ENCODE peak calls at places on chromosomes 13 and 19, in six cellular contexts. One of them, this sample, is unnamed.

GRCh38 chr19:6238256-6238642 is 41.5 kb downstream of the MLLT1 start:
- DNase-seq in HL-60: no peak
- DNase-seq in CD8-positive, alpha-beta T cell: no peak
- DNase-seq in dorsolateral prefrontal cortex: no peak
- DNase-seq in cardiac fibroblast: peak; percentile 58
- DNase-seq in right atrium auricular region: no peak
- DNase-seq in this sample: peak; percentile 64

GRCh38 chr19:41860419-41861097 is 503 bp downstream of the RPS19 start:
- DNase-seq in right atrium auricular region: no peak
- DNase-seq in dorsolateral prefrontal cortex: no peak
- DNase-seq in HL-60: peak; percentile 65
- DNase-seq in cardiac fibroblast: peak; percentile 44
- DNase-seq in CD8-positive, alpha-beta T cell: peak; percentile 43
- DNase-seq in this sample: no peak

GRCh38 chr19:610071-610800 is 20.6 kb downstream of the HCN2 start:
- DNase-seq in right atrium auricular region: no peak
- DNase-seq in dorsolateral prefrontal cortex: no peak
- DNase-seq in HL-60: no peak
- DNase-seq in CD8-positive, alpha-beta T cell: no peak
- DNase-seq in cardiac fibroblast: no peak
- DNase-seq in this sample: no peak

GRCh38 chr19:12495002-12495802 is 10.6 kb upstream of the ZNF709 start:
- DNase-seq in right atrium auricular region: peak; percentile 97
- DNase-seq in cardiac fibroblast: peak; percentile 78
- DNase-seq in dorsolateral prefrontal cortex: peak; percentile 96
- DNase-seq in CD8-positive, alpha-beta T cell: peak; percentile 95
- DNase-seq in HL-60: peak; percentile 10
- DNase-seq in this sample: peak; percentile 78

GRCh38 chr19:14411161-14411560 is 8.0 kb downstream of the DDX39A start:
- DNase-seq in CD8-positive, alpha-beta T cell: no peak
- DNase-seq in HL-60: no peak
- DNase-seq in cardiac fibroblast: no peak
- DNase-seq in right atrium auricular region: no peak
- DNase-seq in dorsolateral prefrontal cortex: no peak
- DNase-seq in this sample: no peak

GRCh38 chr13:36674337-36675212 is 755 bp downstream of the SERTM1 start:
- DNase-seq in dorsolateral prefrontal cortex: no peak
- DNase-seq in right atrium auricular region: no peak
- DNase-seq in CD8-positive, alpha-beta T cell: no peak
- DNase-seq in HL-60: no peak
- DNase-seq in cardiac fibroblast: no peak
- DNase-seq in this sample: no peak

GRCh38 chr19:18667531-18668251 is 15.8 kb upstream of the CRTC1 start:
- DNase-seq in cardiac fibroblast: no peak
- DNase-seq in CD8-positive, alpha-beta T cell: no peak
- DNase-seq in right atrium auricular region: no peak
- DNase-seq in dorsolateral prefrontal cortex: no peak
- DNase-seq in HL-60: no peak
- DNase-seq in this sample: no peak

GRCh38 chr19:54430306-54431254 is 15.3 kb downstream of the TTYH1 start:
- DNase-seq in right atrium auricular region: no peak
- DNase-seq in HL-60: no peak
- DNase-seq in dorsolateral prefrontal cortex: no peak
- DNase-seq in cardiac fibroblast: peak; percentile 46
- DNase-seq in CD8-positive, alpha-beta T cell: peak; percentile 36
- DNase-seq in this sample: peak; percentile 40

GRCh38 chr13:86142080-86142479 is 342.9 kb upstream of the SLITRK6 start:
- DNase-seq in dorsolateral prefrontal cortex: no peak
- DNase-seq in right atrium auricular region: no peak
- DNase-seq in HL-60: no peak
- DNase-seq in CD8-positive, alpha-beta T cell: no peak
- DNase-seq in cardiac fibroblast: no peak
- DNase-seq in this sample: no peak

GRCh38 chr13:19172007-19172646 is 9.5 kb downstream of the TUBA3C start:
- DNase-seq in cardiac fibroblast: no peak
- DNase-seq in CD8-positive, alpha-beta T cell: no peak
- DNase-seq in HL-60: no peak
- DNase-seq in dorsolateral prefrontal cortex: no peak
- DNase-seq in right atrium auricular region: no peak
- DNase-seq in this sample: no peak

GRCh38 chr19:18589380-18590272 is 1.0 kb downstream of the REX1BD start:
- DNase-seq in right atrium auricular region: peak; percentile 74
- DNase-seq in HL-60: no peak
- DNase-seq in CD8-positive, alpha-beta T cell: peak; percentile 46
- DNase-seq in cardiac fibroblast: peak; percentile 66
- DNase-seq in dorsolateral prefrontal cortex: no peak
- DNase-seq in this sample: peak; percentile 66

DNA sequence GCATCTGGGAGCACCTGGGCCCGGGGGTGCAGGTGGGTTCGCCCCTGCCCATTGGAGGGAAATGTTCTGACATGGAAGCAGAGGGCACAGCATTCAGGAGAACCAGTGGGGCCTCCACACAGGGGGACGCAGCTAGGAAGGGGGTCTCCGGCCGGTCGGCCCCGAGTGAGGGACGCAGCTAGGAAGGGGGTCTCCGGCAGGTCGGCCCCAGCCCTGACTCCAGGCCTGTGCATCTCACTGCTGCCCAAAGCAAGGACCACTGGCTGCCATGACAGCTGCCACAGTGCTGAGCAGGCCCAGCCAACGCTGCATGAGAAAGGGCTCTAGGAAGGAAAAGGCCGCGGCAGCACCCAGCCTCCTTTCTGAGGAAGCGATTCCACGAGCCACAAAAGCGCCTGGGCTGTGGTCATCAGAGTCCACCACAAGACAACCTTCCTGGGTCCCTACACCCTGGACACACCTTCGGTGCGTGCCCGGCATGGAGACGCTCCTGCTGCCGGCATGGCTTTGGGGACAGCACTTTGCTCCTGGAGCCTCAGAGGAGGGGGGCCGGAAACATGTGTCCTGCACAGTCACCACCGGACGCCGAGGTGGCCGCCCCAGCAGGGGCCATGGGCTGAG is 9.7 kb downstream of the RASA3 start:
- DNase-seq in right atrium auricular region: no peak
- DNase-seq in dorsolateral prefrontal cortex: no peak
- DNase-seq in CD8-positive, alpha-beta T cell: peak; percentile 10
- DNase-seq in HL-60: no peak
- DNase-seq in cardiac fibroblast: no peak
- DNase-seq in this sample: no peak
- H3K4me3 ChIP-seq in right atrium auricular region: no peak overlapping the region
- H3K4me3 ChIP-seq in dorsolateral prefrontal cortex: no peak overlapping the region
- H3K4me3 ChIP-seq in CD8-positive, alpha-beta T cell: peak overlapping the region; percentile 25
- H3K4me3 ChIP-seq in HL-60: no peak overlapping the region
- H3K4me3 ChIP-seq in cardiac fibroblast: no peak overlapping the region
- H3K4me3 ChIP-seq in this sample: no peak overlapping the region

DNA sequence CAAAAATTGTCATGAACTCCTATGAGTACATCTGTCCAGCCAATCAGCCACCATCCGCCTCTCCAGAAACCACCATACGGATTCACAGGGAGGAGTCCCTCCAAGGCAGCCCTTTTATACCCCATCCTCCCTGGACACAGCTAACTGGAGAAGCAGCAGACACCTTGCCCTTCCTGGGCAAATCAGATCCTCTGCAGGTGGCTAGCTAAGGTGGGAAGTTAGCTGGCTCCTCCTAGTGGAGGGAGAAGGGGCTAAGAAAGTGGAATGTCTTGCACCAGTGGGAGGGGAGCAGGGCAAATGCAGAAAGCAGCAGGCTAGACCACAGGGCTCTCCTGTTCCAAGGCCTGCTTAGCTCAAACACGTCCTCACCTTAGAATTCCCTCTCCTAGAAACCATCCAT is 46.2 kb upstream of the UQCRFS1 start:
- DNase-seq in CD8-positive, alpha-beta T cell: no peak
- DNase-seq in cardiac fibroblast: no peak
- DNase-seq in HL-60: no peak
- DNase-seq in right atrium auricular region: no peak
- DNase-seq in dorsolateral prefrontal cortex: no peak
- DNase-seq in this sample: peak; percentile 3
- TF ChIP-seq CTCF in CD8-positive, alpha-beta T cell: no peak
- TF ChIP-seq CTCF in cardiac fibroblast: peak; percentile 41
- TF ChIP-seq CTCF in HL-60: no peak
- TF ChIP-seq CTCF in right atrium auricular region: no peak
- TF ChIP-seq CTCF in dorsolateral prefrontal cortex: no peak
- TF ChIP-seq CTCF in this sample: peak; percentile 26

GRCh38 chr19:17107546-17108452 is 32.2 kb downstream of the MYO9B start:
- DNase-seq in right atrium auricular region: peak; percentile 98
- DNase-seq in HL-60: no peak
- DNase-seq in dorsolateral prefrontal cortex: peak; percentile 72
- DNase-seq in cardiac fibroblast: peak; percentile 95
- DNase-seq in CD8-positive, alpha-beta T cell: no peak
- DNase-seq in this sample: peak; percentile 97

GRCh38 chr19:17109300-17109699 is 33.7 kb downstream of the MYO9B start:
- DNase-seq in dorsolateral prefrontal cortex: no peak
- DNase-seq in CD8-positive, alpha-beta T cell: no peak
- DNase-seq in cardiac fibroblast: no peak
- DNase-seq in HL-60: no peak
- DNase-seq in right atrium auricular region: no peak
- DNase-seq in this sample: no peak

GRCh38 chr19:17109962-17110598 is 34.5 kb downstream of the MYO9B start:
- DNase-seq in dorsolateral prefrontal cortex: no peak
- DNase-seq in cardiac fibroblast: no peak
- DNase-seq in HL-60: peak; percentile 71
- DNase-seq in CD8-positive, alpha-beta T cell: no peak
- DNase-seq in right atrium auricular region: peak; percentile 67
- DNase-seq in this sample: no peak

GRCh38 chr19:17110599-17110966 is 35.0 kb downstream of the MYO9B start:
- DNase-seq in right atrium auricular region: no peak
- DNase-seq in CD8-positive, alpha-beta T cell: no peak
- DNase-seq in cardiac fibroblast: no peak
- DNase-seq in HL-60: no peak
- DNase-seq in dorsolateral prefrontal cortex: no peak
- DNase-seq in this sample: no peak

DNA sequence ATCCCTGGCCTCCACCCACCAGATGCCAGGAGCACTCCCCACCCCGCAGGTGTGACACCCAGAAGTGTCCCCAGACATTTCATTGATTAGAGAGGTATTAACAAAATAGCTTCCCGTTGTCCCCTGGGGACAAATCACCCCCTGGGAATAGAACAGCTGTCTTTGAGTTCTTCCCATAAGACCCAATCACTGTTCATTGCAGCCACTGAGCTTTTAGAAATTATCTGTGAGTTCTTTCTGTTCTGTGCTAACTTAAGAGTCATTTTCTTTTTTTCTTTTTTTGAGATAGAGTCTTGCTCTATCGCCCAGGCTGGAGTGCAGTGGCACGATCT is 32.8 kb downstream of the MYO9B start:
- DNase-seq in cardiac fibroblast: no peak
- DNase-seq in right atrium auricular region: no peak
- DNase-seq in HL-60: no peak
- DNase-seq in dorsolateral prefrontal cortex: no peak
- DNase-seq in CD8-positive, alpha-beta T cell: no peak
- DNase-seq in this sample: no peak
- H3K4me3 ChIP-seq in cardiac fibroblast: no peak overlapping the region
- H3K4me3 ChIP-seq in right atrium auricular region: no peak overlapping the region
- H3K4me3 ChIP-seq in HL-60: no peak overlapping the region
- H3K4me3 ChIP-seq in dorsolateral prefrontal cortex: no peak overlapping the region
- H3K4me3 ChIP-seq in CD8-positive, alpha-beta T cell: no peak overlapping the region
- H3K4me3 ChIP-seq in this sample: no peak overlapping the region

DNA sequence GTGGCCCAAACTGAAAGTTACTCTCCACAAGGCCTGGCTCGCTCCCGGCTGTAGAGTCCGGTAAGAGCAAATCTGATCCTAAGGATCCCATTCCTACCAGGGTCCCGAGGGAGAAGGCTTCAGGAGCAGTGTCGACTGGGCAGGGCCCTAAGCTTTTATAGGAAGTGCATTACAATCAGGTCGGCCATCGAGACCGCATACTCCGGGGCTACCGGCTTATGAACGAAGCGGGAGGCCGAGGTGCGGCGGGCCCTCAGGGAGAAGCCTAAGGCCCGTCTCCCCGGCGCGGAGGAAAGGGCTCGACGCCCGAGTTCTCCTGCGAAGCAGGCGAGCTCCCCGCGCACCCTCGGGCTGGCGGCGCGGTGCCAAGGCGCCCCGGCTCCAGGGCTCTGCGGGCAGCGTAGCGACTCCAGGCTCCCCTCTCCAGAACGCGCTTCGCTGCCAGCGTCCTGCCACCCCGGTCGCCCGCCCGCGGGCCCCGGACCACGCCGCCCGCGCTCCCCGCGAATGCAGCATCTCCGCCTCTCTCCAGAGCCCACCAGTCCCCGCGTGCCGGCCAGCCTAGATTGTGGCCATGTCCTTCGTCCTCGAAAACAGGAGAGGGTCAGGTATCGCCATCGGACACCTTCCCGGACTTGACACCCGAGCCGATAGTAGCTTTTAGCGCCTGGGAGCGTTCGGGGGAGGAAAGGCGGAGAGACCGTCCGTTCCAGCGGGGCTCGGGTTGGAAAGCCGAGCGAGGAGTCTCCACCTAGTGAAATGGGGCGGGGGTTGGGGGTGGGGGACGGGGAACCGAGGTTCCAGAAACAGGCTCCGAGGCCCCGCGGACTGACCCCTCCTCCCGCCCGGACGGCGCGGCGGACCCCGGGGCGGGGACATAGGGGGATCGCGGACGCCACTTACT is 1.3 kb downstream of the EFNB2 start:
- DNase-seq in HL-60: no peak
- DNase-seq in CD8-positive, alpha-beta T cell: peak; percentile 27
- DNase-seq in right atrium auricular region: no peak
- DNase-seq in dorsolateral prefrontal cortex: no peak
- DNase-seq in cardiac fibroblast: peak; percentile 63
- DNase-seq in this sample: peak; percentile 69
- TF ChIP-seq CTCF in HL-60: no peak
- TF ChIP-seq CTCF in CD8-positive, alpha-beta T cell: no peak
- TF ChIP-seq CTCF in right atrium auricular region: no peak
- TF ChIP-seq CTCF in dorsolateral prefrontal cortex: no peak
- TF ChIP-seq CTCF in cardiac fibroblast: peak; percentile 3
- TF ChIP-seq CTCF in this sample: no peak

DNA sequence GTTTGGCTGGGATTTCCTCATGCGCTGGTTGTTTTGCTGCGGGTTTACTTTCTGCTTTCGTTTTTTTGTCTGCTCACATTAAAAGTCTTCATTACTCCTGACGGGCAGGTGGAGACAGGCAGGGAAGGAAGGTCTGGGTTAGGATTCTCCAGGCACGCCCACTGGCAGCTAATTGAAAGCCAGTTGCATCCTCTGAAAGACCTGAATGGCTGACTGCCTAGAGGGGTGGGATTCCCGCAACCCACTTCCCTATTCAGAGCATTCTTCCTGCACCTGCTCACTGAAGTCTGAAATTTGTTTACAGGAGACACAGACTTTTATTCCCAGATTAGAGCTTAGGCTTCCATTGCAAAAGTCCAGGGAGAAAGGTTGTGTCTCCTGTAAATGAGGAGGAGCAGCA is 172.0 kb downstream of the UQCRFS1 start:
- DNase-seq in cardiac fibroblast: no peak
- DNase-seq in HL-60: no peak
- DNase-seq in right atrium auricular region: no peak
- DNase-seq in dorsolateral prefrontal cortex: no peak
- DNase-seq in CD8-positive, alpha-beta T cell: no peak
- DNase-seq in this sample: no peak
- H3K4me3 ChIP-seq in cardiac fibroblast: no peak overlapping the region
- H3K4me3 ChIP-seq in HL-60: no peak overlapping the region
- H3K4me3 ChIP-seq in right atrium auricular region: no peak overlapping the region
- H3K4me3 ChIP-seq in dorsolateral prefrontal cortex: no peak overlapping the region
- H3K4me3 ChIP-seq in CD8-positive, alpha-beta T cell: no peak overlapping the region
- H3K4me3 ChIP-seq in this sample: no peak overlapping the region

GRCh38 chr19:35785087-35785627 is 9.8 kb downstream of the ARHGAP33 start:
- DNase-seq in CD8-positive, alpha-beta T cell: no peak
- DNase-seq in HL-60: no peak
- DNase-seq in dorsolateral prefrontal cortex: no peak
- DNase-seq in right atrium auricular region: no peak
- DNase-seq in cardiac fibroblast: no peak
- DNase-seq in this sample: no peak
- TF ChIP-seq CTCF in CD8-positive, alpha-beta T cell: no peak
- TF ChIP-seq CTCF in HL-60: no peak
- TF ChIP-seq CTCF in dorsolateral prefrontal cortex: no peak
- TF ChIP-seq CTCF in right atrium auricular region: no peak
- TF ChIP-seq CTCF in cardiac fibroblast: no peak
- TF ChIP-seq CTCF in this sample: no peak

This sample was measured in fibroblast of pulmonary artery.